ENCODE peak calls at places on chromosomes 3 and 15, in nine cellular contexts. P, F, E, A, I, V, G, B and Y are unnamed samples.

GRCh38 chr15:34942363-34942762 is 27.2 kb downstream of the AQR start:
- DNase-seq in I (no peak), P (no peak), V (peak; percentile 16), A (no peak), E (peak; percentile 66), F (no peak), G (no peak), B (peak; percentile 84), Y (peak; percentile 44)

GRCh38 chr3:98733778-98734281 is 29.3 kb upstream of the ST3GAL6 start:
- DNase-seq in F (no peak), G (peak; percentile 23), I (no peak), A (no peak), B (no peak), V (no peak), P (no peak), E (no peak), Y (no peak)

GRCh38 chr3:52779411-52780297 is 2.3 kb downstream of the ITIH1 start:
- DNase-seq in E (no peak), G (no peak), A (no peak), V (no peak), B (no peak), P (no peak), F (no peak), I (no peak), Y (no peak)

GRCh38 chr3:143135150-143135549 is 15.6 kb downstream of the CHST2 start:
- DNase-seq in B (peak; percentile 95), A (no peak), V (peak; percentile 92), F (no peak), P (no peak), I (no peak), E (peak; percentile 96), G (peak; percentile 90), Y (peak; percentile 90)

GRCh38 chr3:70726966-70727365 is 414.5 kb upstream of the MDFIC2 start:
- DNase-seq in G (no peak), B (peak; percentile 89), A (no peak), F (no peak), I (no peak), P (no peak), E (no peak), V (peak; percentile 38), Y (no peak)

GRCh38 chr3:122092460-122093165 is 37.5 kb downstream of the CD86 start:
- DNase-seq in A (peak; percentile 30), F (peak; percentile 42), G (peak; percentile 86), E (peak; percentile 66), V (no peak), B (peak; percentile 31), P (no peak), I (no peak), Y (no peak)

GRCh38 chr15:57245130-57245529 is 131.2 kb upstream of the CGNL1 start:
- DNase-seq in A (no peak), V (no peak), P (no peak), B (peak; percentile 69), I (no peak), E (no peak), F (no peak), G (no peak), Y (peak; percentile 58)

GRCh38 chr15:101807345-101807945 is 4.1 kb downstream of the OR4F6 start:
- DNase-seq in G (peak; percentile 17), P (no peak), A (no peak), V (peak; percentile 28), F (no peak), I (no peak), B (peak; percentile 89), E (peak; percentile 72), Y (peak; percentile 17)

GRCh38 chr3:129226374-129226773 is 23.0 kb upstream of the COPG1 start:
- DNase-seq in I (no peak), V (peak; percentile 83), A (peak; percentile 93), E (peak; percentile 95), P (peak; percentile 89), F (peak; percentile 83), B (peak; percentile 95), G (peak; percentile 93), Y (peak; percentile 83)

GRCh38 chr15:59014068-59014467 is 26.6 kb downstream of the RNF111 start:
- DNase-seq in P (no peak), V (no peak), I (no peak), E (no peak), F (no peak), G (no peak), B (no peak), A (no peak), Y (no peak)

GRCh38 chr3:27681249-27681748 is 40.8 kb downstream of the EOMES start:
- DNase-seq in V (peak; percentile 54), F (no peak), P (no peak), E (peak; percentile 95), A (no peak), G (peak; percentile 86), I (no peak), B (peak; percentile 83), Y (peak; percentile 84)

GRCh38 chr3:101941253-101942039 is 92.1 kb downstream of the NFKBIZ start:
- DNase-seq in F (no peak), P (no peak), I (no peak), A (no peak), B (peak; percentile 67), V (no peak), G (peak; percentile 52), E (peak; percentile 52), Y (no peak)

GRCh38 chr3:149274220-149274619 is 52.6 kb upstream of the CP start:
- DNase-seq in E (no peak), A (no peak), V (no peak), B (no peak), I (no peak), F (no peak), G (no peak), P (no peak), Y (no peak)

DNA sequence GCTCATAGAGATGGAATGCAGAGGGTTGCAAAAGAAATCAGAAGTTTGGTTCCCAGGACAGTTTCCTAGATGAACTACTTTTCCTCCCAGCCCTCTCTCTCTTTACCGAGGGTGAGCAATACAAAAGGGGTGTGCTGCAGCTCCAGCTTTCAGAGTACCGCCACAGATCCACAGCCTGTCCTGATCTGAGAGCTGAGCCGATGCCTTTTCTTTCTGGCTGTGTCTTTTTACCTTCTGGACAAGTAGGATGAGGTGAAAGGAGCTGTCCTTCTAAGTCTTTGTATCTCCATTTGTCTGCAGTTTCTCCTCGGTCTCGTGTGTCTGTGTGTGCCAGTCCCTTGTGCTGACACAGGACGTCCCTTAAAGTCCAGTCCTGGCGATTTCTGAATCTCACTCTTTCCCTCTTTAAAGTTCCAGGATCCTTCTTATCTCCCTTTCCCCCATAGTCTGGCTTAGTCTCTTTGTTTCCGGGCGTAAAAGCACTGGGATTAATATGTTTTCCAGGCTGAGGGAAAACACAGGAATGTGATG is 545 bp downstream of the CCDC80 start:
- DNase-seq in A (no peak), I (no peak), G (peak; percentile 91), B (peak; percentile 90), F (no peak), E (peak; percentile 94), P (no peak), V (peak; percentile 63), Y (peak; percentile 74)
- H3K4me3 ChIP-seq in A (peak overlapping the region; percentile 8), I (peak overlapping the region; percentile 61), G (peak overlapping the region; percentile 49), B (peak overlapping the region; percentile 84), F (peak overlapping the region; percentile 44), E (peak overlapping the region; percentile 86), P (peak overlapping the region; percentile 49), V (peak overlapping the region; percentile 74), Y (peak overlapping the region; percentile 74)

GRCh38 chr15:52113246-52113645 is 671 bp upstream of the BCL2L10 start:
- DNase-seq in E (peak; percentile 50), V (no peak), I (no peak), A (no peak), G (no peak), B (no peak), F (no peak), P (no peak), Y (peak; percentile 53)

GRCh38 chr15:52114256-52114655 is 1.7 kb upstream of the BCL2L10 start:
- DNase-seq in B (no peak), I (no peak), E (no peak), P (no peak), A (no peak), F (no peak), G (no peak), V (no peak), Y (no peak)

GRCh38 chr15:52111517-52112202 is 915 bp downstream of the BCL2L10 start:
- DNase-seq in G (no peak), F (no peak), P (no peak), A (no peak), B (no peak), V (no peak), I (no peak), E (no peak), Y (no peak)

GRCh38 chr15:52113708-52114107 is 1.1 kb upstream of the BCL2L10 start:
- DNase-seq in B (no peak), E (no peak), F (no peak), P (no peak), A (no peak), G (no peak), V (no peak), I (no peak), Y (no peak)

GRCh38 chr15:52112203-52112750 is 298 bp downstream of the BCL2L10 start:
- DNase-seq in B (no peak), I (no peak), A (no peak), P (no peak), G (no peak), F (no peak), V (no peak), E (no peak), Y (no peak)
- H3K4me3 ChIP-seq in B (peak overlapping the region; percentile 36), I (peak overlapping the region; percentile 67), A (no peak overlapping the region), P (peak overlapping the region; percentile 36), G (peak overlapping the region; percentile 33), F (peak overlapping the region; percentile 16), V (peak overlapping the region; percentile 46), E (peak overlapping the region; percentile 29), Y (peak overlapping the region; percentile 41)

DNA sequence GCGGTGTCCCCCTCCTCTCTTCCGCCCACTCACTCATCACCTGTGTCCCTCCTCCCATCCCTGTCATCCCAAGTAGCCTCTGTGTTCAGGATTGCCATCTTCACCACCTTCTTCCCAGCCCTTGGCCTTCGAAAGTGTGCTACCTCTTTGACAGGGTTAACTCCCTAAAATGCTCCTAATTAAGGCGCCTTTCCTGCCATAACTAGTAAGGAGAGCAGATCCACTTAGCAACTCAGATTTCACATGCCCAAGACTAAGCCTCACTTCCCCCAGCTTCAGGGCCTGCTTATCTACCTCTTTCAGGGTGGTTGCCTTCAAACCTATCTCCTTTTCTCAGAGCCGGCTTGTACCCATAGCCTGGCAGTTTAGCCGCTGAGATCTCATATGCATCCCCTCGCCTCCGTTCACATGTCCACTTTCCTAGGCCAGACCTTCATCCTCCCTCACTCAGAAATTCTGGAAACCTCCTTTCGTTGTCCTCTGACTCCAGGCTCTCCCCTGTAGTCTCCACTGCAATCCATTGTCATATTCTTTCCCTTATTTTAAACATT is 953 bp upstream of the FSTL1 start:
- DNase-seq in V (no peak), B (no peak), I (peak; percentile 62), E (no peak), F (no peak), P (no peak), G (no peak), A (no peak), Y (no peak)
- H3K4me3 ChIP-seq in V (peak overlapping the region; percentile 89), B (peak overlapping the region; percentile 94), I (peak overlapping the region; percentile 95), E (peak overlapping the region; percentile 92), F (peak overlapping the region; percentile 63), P (peak overlapping the region; percentile 74), G (peak overlapping the region; percentile 65), A (no peak overlapping the region), Y (peak overlapping the region; percentile 90)

DNA sequence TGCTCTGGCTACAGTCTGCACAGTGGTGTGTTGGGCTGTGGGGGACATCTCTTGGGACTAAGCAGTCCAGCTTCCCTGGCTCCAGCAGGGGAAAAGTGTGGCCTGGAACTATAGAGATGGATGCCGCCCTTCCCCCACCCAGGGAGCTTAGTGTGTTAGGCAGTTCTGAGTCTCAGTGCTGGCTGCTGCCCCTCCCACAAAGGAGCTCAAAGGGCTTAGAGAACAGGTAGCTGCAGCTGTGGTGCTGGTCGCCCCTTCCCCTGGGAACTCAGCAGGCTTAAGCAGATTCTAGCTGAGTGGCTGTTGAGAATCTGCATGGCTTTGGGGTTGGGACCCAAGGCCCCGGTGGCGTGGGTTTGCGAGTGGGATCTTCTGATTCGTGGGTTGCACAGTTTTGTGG is 190.8 kb downstream of the PDCD6IP start:
- DNase-seq in P (no peak), F (no peak), B (no peak), V (no peak), A (no peak), I (no peak), E (no peak), G (no peak), Y (no peak)
- H3K4me3 ChIP-seq in P (no peak overlapping the region), F (no peak overlapping the region), B (no peak overlapping the region), V (no peak overlapping the region), A (no peak overlapping the region), I (no peak overlapping the region), E (no peak overlapping the region), G (no peak overlapping the region), Y (no peak overlapping the region)